ENCODE peak calls at places on chromosomes 7 and 10, in nine cellular contexts. V, E, W, T, M, Q, I, C and S are unnamed samples.

GRCh38 chr7:138352570-138353461 is 107.2 kb upstream of the TRIM24 start:
- DNase-seq in M (no peak), C (no peak), I (no peak), V (no peak), Q (no peak), W (peak; percentile 18), T (peak; percentile 12), E (no peak), S (no peak)

GRCh38 chr10:119680050-119680449 is 28.9 kb downstream of the BAG3 start:
- DNase-seq in E (no peak), V (no peak), T (peak; percentile 86), M (no peak), I (peak; percentile 81), C (peak; percentile 86), Q (peak; percentile 73), W (no peak), S (peak; percentile 33)

GRCh38 chr10:117441812-117442443 is 66.7 kb upstream of the PDZD8 start:
- DNase-seq in I (peak; percentile 94), M (no peak), T (peak; percentile 92), Q (peak; percentile 78), E (no peak), W (peak; percentile 14), C (no peak), V (no peak), S (no peak)

GRCh38 chr10:35470535-35470934 is 134.2 kb downstream of the CCNY start:
- DNase-seq in C (peak; percentile 20), W (peak; percentile 26), E (no peak), M (no peak), I (no peak), V (no peak), T (no peak), Q (no peak), S (peak; percentile 51)

GRCh38 chr10:132714096-132714721 is 71.7 kb downstream of the NKX6-2 start:
- DNase-seq in C (no peak), I (no peak), M (peak; percentile 43), V (peak; percentile 52), T (peak; percentile 50), Q (peak; percentile 67), W (no peak), E (peak; percentile 16), S (no peak)

GRCh38 chr10:91582063-91582673 is 50.7 kb downstream of the PPP1R3C start:
- DNase-seq in V (no peak), Q (no peak), W (no peak), E (peak; percentile 49), T (no peak), M (no peak), I (no peak), C (no peak), S (no peak)

GRCh38 chr7:19663816-19664531 is 44.9 kb downstream of the POLR1F start:
- DNase-seq in T (no peak), Q (no peak), I (no peak), C (no peak), M (no peak), W (no peak), V (no peak), E (no peak), S (no peak)

GRCh38 chr10:31584098-31584631 is 265.1 kb downstream of the ZEB1 start:
- DNase-seq in E (no peak), T (no peak), Q (no peak), W (no peak), I (no peak), V (no peak), C (no peak), M (no peak), S (no peak)

GRCh38 chr10:47449102-47449978 is 34.6 kb downstream of the ANXA8 start:
- DNase-seq in V (no peak), E (no peak), I (no peak), T (no peak), M (no peak), Q (no peak), W (no peak), C (no peak), S (no peak)

GRCh38 chr10:122170802-122171201 is 100.3 kb upstream of the BTBD16 start:
- DNase-seq in E (no peak), Q (no peak), T (no peak), W (no peak), V (no peak), I (no peak), C (no peak), M (no peak), S (no peak)

GRCh38 chr7:29091722-29092121 is 54.6 kb downstream of the CPVL start:
- DNase-seq in V (no peak), I (peak; percentile 10), M (no peak), C (no peak), E (no peak), Q (peak; percentile 2), W (no peak), T (no peak), S (no peak)

GRCh38 chr10:75402486-75403143 is 1.1 kb upstream of the ZNF503 start:
- DNase-seq in W (peak; percentile 87), C (no peak), I (no peak), V (peak; percentile 82), M (no peak), T (no peak), E (peak; percentile 35), Q (no peak), S (no peak)

GRCh38 chr10:103638948-103639347 is 145.4 kb downstream of the NEURL1 start:
- DNase-seq in I (no peak), E (no peak), T (peak; percentile 66), M (no peak), V (no peak), W (no peak), C (no peak), Q (no peak), S (no peak)

GRCh38 chr7:87715511-87715910 is 87.3 kb downstream of the RUNDC3B start:
- DNase-seq in I (no peak), T (no peak), E (no peak), Q (no peak), C (no peak), W (no peak), V (no peak), M (no peak), S (no peak)

GRCh38 chr10:96587255-96588059 is 645 bp upstream of the TM9SF3 start:
- DNase-seq in W (no peak), T (peak; percentile 86), Q (peak; percentile 84), I (peak; percentile 83), M (peak; percentile 68), E (no peak), C (peak; percentile 83), V (peak; percentile 90), S (peak; percentile 70)

GRCh38 chr7:73778801-73779389 is 8.8 kb upstream of the CLDN3 start:
- DNase-seq in M (peak; percentile 9), T (no peak), W (no peak), I (no peak), V (peak; percentile 31), E (no peak), C (no peak), Q (no peak), S (no peak)

GRCh38 chr7:42227523-42227922 is 9.5 kb downstream of the GLI3 start:
- DNase-seq in M (no peak), I (no peak), C (no peak), E (no peak), Q (no peak), V (no peak), T (no peak), W (no peak), S (no peak)
- H3K4me3 ChIP-seq in M (no peak overlapping the region), I (peak overlapping the region; percentile 27), C (no peak overlapping the region), E (peak overlapping the region; percentile 57), Q (peak overlapping the region; percentile 29), V (peak overlapping the region; percentile 57), T (peak overlapping the region; percentile 16), W (peak overlapping the region; percentile 31), S (no peak overlapping the region)

GRCh38 chr10:94092848-94093247 is 99.1 kb downstream of the PLCE1 start:
- DNase-seq in W (no peak), Q (peak; percentile 55), E (no peak), V (no peak), I (peak; percentile 82), C (no peak), M (no peak), T (peak; percentile 49), S (no peak)
- H3K4me3 ChIP-seq in W (no peak overlapping the region), Q (no peak overlapping the region), E (no peak overlapping the region), V (no peak overlapping the region), I (no peak overlapping the region), C (no peak overlapping the region), M (no peak overlapping the region), T (no peak overlapping the region), S (no peak overlapping the region)

GRCh38 chr10:1308415-1308814 is 252.2 kb downstream of the WDR37 start:
- DNase-seq in I (no peak), T (no peak), W (no peak), C (no peak), V (no peak), Q (no peak), M (no peak), E (no peak), S (no peak)
- H3K4me3 ChIP-seq in I (no peak overlapping the region), T (no peak overlapping the region), W (no peak overlapping the region), C (no peak overlapping the region), V (no peak overlapping the region), Q (no peak overlapping the region), M (no peak overlapping the region), E (no peak overlapping the region), S (no peak overlapping the region)

GRCh38 chr7:129898502-129899160 is 54.1 kb downstream of the UBE2H start:
- DNase-seq in M (no peak), V (no peak), Q (no peak), C (no peak), T (no peak), I (no peak), E (no peak), W (no peak), S (no peak)

GRCh38 chr7:129907122-129907741 is 45.5 kb downstream of the UBE2H start:
- DNase-seq in W (no peak), C (no peak), T (peak; percentile 40), E (no peak), I (no peak), Q (no peak), M (no peak), V (no peak), S (no peak)

GRCh38 chr7:129906700-129907099 is 46.1 kb downstream of the UBE2H start:
- DNase-seq in C (peak; percentile 66), E (no peak), V (no peak), M (no peak), Q (peak; percentile 25), I (peak; percentile 46), W (peak; percentile 62), T (peak; percentile 85), S (no peak)

GRCh38 chr7:129903935-129904334 is 48.8 kb downstream of the UBE2H start:
- DNase-seq in W (no peak), T (no peak), M (no peak), V (no peak), Q (no peak), C (no peak), E (no peak), I (no peak), S (no peak)

GRCh38 chr7:129902788-129903422 is 49.9 kb downstream of the UBE2H start:
- DNase-seq in Q (no peak), T (peak; percentile 24), V (no peak), C (no peak), M (no peak), I (no peak), W (no peak), E (no peak), S (no peak)
- H3K4me3 ChIP-seq in Q (no peak overlapping the region), T (no peak overlapping the region), V (no peak overlapping the region), C (no peak overlapping the region), M (no peak overlapping the region), I (no peak overlapping the region), W (no peak overlapping the region), E (no peak overlapping the region), S (no peak overlapping the region)

GRCh38 chr7:128030263-128030998 is 806 bp downstream of the LRRC4 start:
- DNase-seq in V (no peak), I (no peak), C (no peak), T (no peak), Q (no peak), E (no peak), M (no peak), W (no peak), S (no peak)
- H3K4me3 ChIP-seq in V (no peak overlapping the region), I (no peak overlapping the region), C (no peak overlapping the region), T (no peak overlapping the region), Q (no peak overlapping the region), E (peak overlapping the region; percentile 73), M (no peak overlapping the region), W (peak overlapping the region; percentile 45), S (peak overlapping the region; percentile 65)